ENCODE peak calls at places on chromosomes 2 and 18, in four cellular contexts. E is foreskin keratinocyte; M is activated CD4-positive, alpha-beta T cell treated with anti-CD3 and anti-CD28 coated beads, Interleukin-2, amount 10 ng/mL, durations not matched to agents 7 days and 5 days; A is cardiac fibroblast. F is an unnamed sample.
A peak's percentile ranks its signal among the peaks of the same experiment; 100 is the strongest.

GRCh38 chr18:24983566-24983965 is 368.4 kb downstream of the ZNF521 start:
- DNase-seq in M (no peak), E (no peak), A (no peak), F (no peak)

GRCh38 chr18:71442830-71443229 is 1101.3 kb downstream of the CBLN2 start:
- DNase-seq in E (peak; percentile 1), M (no peak), A (peak; percentile 58), F (no peak)

GRCh38 chr2:39466311-39466710 is 29.2 kb upstream of the MAP4K3 start:
- DNase-seq in E (no peak), A (no peak), M (no peak), F (no peak)

GRCh38 chr2:106885326-106885725 is 641 bp downstream of the ST6GAL2 start:
- DNase-seq in E (no peak), M (no peak), A (peak; percentile 1), F (no peak)

GRCh38 chr18:78160961-78161656 is 818.5 kb upstream of the SALL3 start:
- DNase-seq in M (no peak), A (no peak), E (peak; percentile 36), F (no peak)

GRCh38 chr2:240598311-240598911 is 11.9 kb downstream of the CAPN10 start:
- DNase-seq in M (no peak), E (no peak), A (no peak), F (peak; percentile 14)

GRCh38 chr2:118732432-118732831 is 115.0 kb downstream of the EN1 start:
- DNase-seq in E (peak; percentile 30), A (no peak), M (no peak), F (no peak)

GRCh38 chr2:46540496-46541342 is 61.4 kb downstream of the TMEM247 start:
- DNase-seq in A (peak; percentile 65), M (no peak), E (peak; percentile 16), F (no peak)

GRCh38 chr2:96325884-96326255 is 753 bp downstream of the ITPRIPL1 start:
- DNase-seq in E (no peak), M (peak; percentile 69), A (no peak), F (peak; percentile 75)

GRCh38 chr18:51519571-51519970 is 322.1 kb upstream of the MEX3C start:
- DNase-seq in A (peak; percentile 20), E (no peak), M (no peak), F (no peak)

GRCh38 chr2:52512760-52513159 is 1254.8 kb upstream of the CHAC2 start:
- DNase-seq in E (no peak), M (no peak), A (no peak), F (no peak)

GRCh38 chr2:172395503-172395902 is 31.9 kb upstream of the ITGA6 start:
- DNase-seq in E (no peak), A (peak; percentile 23), M (no peak), F (no peak)

F was measured in activated naive CD4-positive, alpha-beta T cell treated with anti-CD3 and anti-CD28 coated beads, Interleukin-2, amount 10 ng/mL, durations not matched to agents 7 days and 5 days.